ENCODE peak calls at places on chromosome 10, in four cellular contexts. C is AG10803; J is T-helper 1 cell; X is CD8-positive, alpha-beta T cell. P is an unnamed sample.

GRCh38 chr10:24207781-24208611 is 942 bp upstream of the KIAA1217 start:
- DNase-seq in C (no peak), J (no peak), X (no peak), P (no peak)

GRCh38 chr10:121169406-121169805 is 318.2 kb downstream of the WDR11 start:
- DNase-seq in C (no peak), J (no peak), X (no peak), P (no peak)

GRCh38 chr10:6423004-6423403 is 157.1 kb downstream of the PRKCQ start:
- DNase-seq in C (no peak), J (no peak), X (no peak), P (no peak)

GRCh38 chr10:113111900-113112853 is 162.1 kb downstream of the TCF7L2 start:
- DNase-seq in C (peak), J (no peak), X (no peak), P (no peak)

GRCh38 chr10:27364028-27364427 is 123.4 kb upstream of the ACBD5 start:
- DNase-seq in C (no peak), J (no peak), X (no peak), P (no peak)

GRCh38 chr10:72690071-72690755 is 1.7 kb upstream of the MCU start:
- DNase-seq in C (no peak), J (no peak), X (no peak), P (no peak)

GRCh38 chr10:7519351-7519750 is 108.5 kb upstream of the SFMBT2 start:
- DNase-seq in C (no peak), J (no peak), X (no peak), P (no peak)

GRCh38 chr10:8614054-8614565 is 559.6 kb downstream of the GATA3 start:
- DNase-seq in C (no peak), J (no peak), X (no peak), P (no peak)

GRCh38 chr10:11880169-11881027 is 57.2 kb downstream of the PROSER2 start:
- DNase-seq in C (no peak), J (no peak), X (no peak), P (no peak)

GRCh38 chr10:14570800-14571199 is 203.9 kb downstream of the FAM107B start:
- DNase-seq in C (no peak), J (no peak), X (no peak), P (no peak)

GRCh38 chr10:31118561-31118960 is 86.9 kb upstream of the ZNF438 start:
- DNase-seq in C (peak), J (no peak), X (no peak), P (no peak)

GRCh38 chr10:75959209-75959608 is 527.8 kb downstream of the LRMDA start:
- DNase-seq in C (peak), J (no peak), X (no peak), P (no peak)

GRCh38 chr10:3756360-3756740 is 28.7 kb downstream of the KLF6 start:
- DNase-seq in C (no peak), J (no peak), X (no peak), P (no peak)

GRCh38 chr10:131697461-131698128 is 203.2 kb upstream of the PPP2R2D start:
- DNase-seq in C (no peak), J (no peak), X (no peak), P (no peak)

GRCh38 chr10:93496322-93497041 is at the start of gene CEP55:
- DNase-seq in C (peak), J (peak), X (peak), P (peak)

GRCh38 chr10:69662173-69662685 is 32.2 kb downstream of the FAM241B start:
- DNase-seq in C (no peak), J (no peak), X (no peak), P (no peak)

GRCh38 chr10:17453377-17454091 is 861 bp downstream of the ST8SIA6 start:
- DNase-seq in C (peak), J (peak), X (peak), P (no peak)

GRCh38 chr10:55374060-55374459 is 573.0 kb upstream of the PCDH15 start:
- DNase-seq in C (no peak), J (no peak), X (no peak), P (no peak)

P was measured in iPS DF 6.9.